ENCODE peak calls at places on chromosomes 6 and 20, in ten cellular contexts. One of them, this sample, is unnamed.

GRCh38 chr6:7150381-7151064 is 42.8 kb downstream of the RREB1 start:
- DNase-seq in psoas muscle: no peak
- DNase-seq in glomerular endothelial cell: no peak
- DNase-seq in astrocyte of the spinal cord: no peak
- DNase-seq in Calu3: no peak
- DNase-seq in CD14-positive monocyte: no peak
- DNase-seq in astrocyte of the hippocampus: no peak
- DNase-seq in A549: no peak
- DNase-seq in HTR-8/SVneo: no peak
- DNase-seq in Karpas-422: no peak
- DNase-seq in this sample: no peak

GRCh38 chr20:10316582-10316981 is 98.0 kb downstream of the SNAP25 start:
- DNase-seq in astrocyte of the hippocampus: no peak
- DNase-seq in psoas muscle: no peak
- DNase-seq in Calu3: peak; percentile 3
- DNase-seq in HTR-8/SVneo: no peak
- DNase-seq in CD14-positive monocyte: no peak
- DNase-seq in astrocyte of the spinal cord: no peak
- DNase-seq in glomerular endothelial cell: no peak
- DNase-seq in Karpas-422: peak; percentile 67
- DNase-seq in A549: no peak
- DNase-seq in this sample: peak; percentile 7

GRCh38 chr6:136494710-136495109 is 55.5 kb downstream of the MAP7 start:
- DNase-seq in astrocyte of the hippocampus: no peak
- DNase-seq in psoas muscle: no peak
- DNase-seq in CD14-positive monocyte: no peak
- DNase-seq in Calu3: no peak
- DNase-seq in glomerular endothelial cell: no peak
- DNase-seq in A549: no peak
- DNase-seq in astrocyte of the spinal cord: no peak
- DNase-seq in Karpas-422: no peak
- DNase-seq in HTR-8/SVneo: no peak
- DNase-seq in this sample: no peak

GRCh38 chr6:145055567-145055966 is 679.8 kb downstream of the EPM2A start:
- DNase-seq in astrocyte of the hippocampus: no peak
- DNase-seq in glomerular endothelial cell: no peak
- DNase-seq in astrocyte of the spinal cord: no peak
- DNase-seq in Calu3: no peak
- DNase-seq in A549: no peak
- DNase-seq in Karpas-422: no peak
- DNase-seq in CD14-positive monocyte: no peak
- DNase-seq in HTR-8/SVneo: no peak
- DNase-seq in psoas muscle: no peak
- DNase-seq in this sample: no peak

GRCh38 chr20:10986586-10986985 is 312.8 kb upstream of the JAG1 start:
- DNase-seq in CD14-positive monocyte: no peak
- DNase-seq in psoas muscle: no peak
- DNase-seq in Calu3: no peak
- DNase-seq in astrocyte of the spinal cord: peak; percentile 71
- DNase-seq in HTR-8/SVneo: no peak
- DNase-seq in astrocyte of the hippocampus: peak; percentile 38
- DNase-seq in glomerular endothelial cell: no peak
- DNase-seq in A549: no peak
- DNase-seq in Karpas-422: no peak
- DNase-seq in this sample: no peak

GRCh38 chr6:111667921-111668320 is 62.2 kb upstream of the TRAF3IP2 start:
- DNase-seq in glomerular endothelial cell: no peak
- DNase-seq in psoas muscle: peak; percentile 80
- DNase-seq in Calu3: no peak
- DNase-seq in astrocyte of the hippocampus: no peak
- DNase-seq in CD14-positive monocyte: no peak
- DNase-seq in Karpas-422: no peak
- DNase-seq in astrocyte of the spinal cord: no peak
- DNase-seq in A549: no peak
- DNase-seq in HTR-8/SVneo: no peak
- DNase-seq in this sample: no peak

GRCh38 chr6:2876210-2877056 is 26.7 kb downstream of the SERPINB9 start:
- DNase-seq in Karpas-422: peak; percentile 52
- DNase-seq in psoas muscle: peak; percentile 83
- DNase-seq in CD14-positive monocyte: no peak
- DNase-seq in glomerular endothelial cell: peak; percentile 94
- DNase-seq in HTR-8/SVneo: peak; percentile 87
- DNase-seq in astrocyte of the hippocampus: peak; percentile 83
- DNase-seq in astrocyte of the spinal cord: peak; percentile 92
- DNase-seq in A549: peak; percentile 74
- DNase-seq in Calu3: peak; percentile 58
- DNase-seq in this sample: no peak

GRCh38 chr6:73200735-73201134 is 24.6 kb downstream of the KHDC1L start:
- DNase-seq in astrocyte of the hippocampus: no peak
- DNase-seq in A549: no peak
- DNase-seq in Karpas-422: no peak
- DNase-seq in CD14-positive monocyte: no peak
- DNase-seq in astrocyte of the spinal cord: no peak
- DNase-seq in psoas muscle: no peak
- DNase-seq in glomerular endothelial cell: no peak
- DNase-seq in HTR-8/SVneo: peak; percentile 39
- DNase-seq in Calu3: no peak
- DNase-seq in this sample: no peak

GRCh38 chr6:11595903-11596302 is 58.4 kb downstream of the TMEM170B start:
- DNase-seq in astrocyte of the hippocampus: peak; percentile 35
- DNase-seq in glomerular endothelial cell: no peak
- DNase-seq in psoas muscle: no peak
- DNase-seq in Karpas-422: peak; percentile 56
- DNase-seq in HTR-8/SVneo: no peak
- DNase-seq in CD14-positive monocyte: no peak
- DNase-seq in Calu3: no peak
- DNase-seq in A549: no peak
- DNase-seq in astrocyte of the spinal cord: peak; percentile 31
- DNase-seq in this sample: no peak

GRCh38 chr6:7050911-7051779 is 56.6 kb upstream of the RREB1 start:
- DNase-seq in astrocyte of the hippocampus: peak; percentile 56
- DNase-seq in A549: no peak
- DNase-seq in astrocyte of the spinal cord: peak; percentile 84
- DNase-seq in Calu3: peak; percentile 63
- DNase-seq in psoas muscle: peak; percentile 76
- DNase-seq in CD14-positive monocyte: peak; percentile 67
- DNase-seq in Karpas-422: no peak
- DNase-seq in glomerular endothelial cell: no peak
- DNase-seq in HTR-8/SVneo: peak; percentile 23
- DNase-seq in this sample: no peak

GRCh38 chr6:129903082-129903481 is 42.0 kb upstream of the TMEM244 start:
- DNase-seq in HTR-8/SVneo: no peak
- DNase-seq in CD14-positive monocyte: no peak
- DNase-seq in Karpas-422: no peak
- DNase-seq in astrocyte of the hippocampus: no peak
- DNase-seq in glomerular endothelial cell: no peak
- DNase-seq in psoas muscle: no peak
- DNase-seq in Calu3: no peak
- DNase-seq in astrocyte of the spinal cord: peak; percentile 26
- DNase-seq in A549: no peak
- DNase-seq in this sample: no peak

GRCh38 chr6:141877275-141877983 is 255.3 kb upstream of the GJE1 start:
- DNase-seq in A549: no peak
- DNase-seq in astrocyte of the spinal cord: no peak
- DNase-seq in HTR-8/SVneo: no peak
- DNase-seq in Calu3: no peak
- DNase-seq in astrocyte of the hippocampus: no peak
- DNase-seq in psoas muscle: no peak
- DNase-seq in CD14-positive monocyte: no peak
- DNase-seq in Karpas-422: no peak
- DNase-seq in glomerular endothelial cell: no peak
- DNase-seq in this sample: no peak

GRCh38 chr6:39191236-39191930 is 37.9 kb downstream of the KCNK5 start:
- DNase-seq in astrocyte of the spinal cord: no peak
- DNase-seq in astrocyte of the hippocampus: no peak
- DNase-seq in glomerular endothelial cell: no peak
- DNase-seq in A549: no peak
- DNase-seq in psoas muscle: no peak
- DNase-seq in HTR-8/SVneo: no peak
- DNase-seq in CD14-positive monocyte: no peak
- DNase-seq in Karpas-422: no peak
- DNase-seq in Calu3: no peak
- DNase-seq in this sample: no peak

GRCh38 chr6:20952605-20953004 is 418.3 kb downstream of the CDKAL1 start:
- DNase-seq in psoas muscle: no peak
- DNase-seq in A549: no peak
- DNase-seq in HTR-8/SVneo: peak; percentile 45
- DNase-seq in astrocyte of the hippocampus: peak; percentile 76
- DNase-seq in astrocyte of the spinal cord: peak; percentile 77
- DNase-seq in CD14-positive monocyte: no peak
- DNase-seq in Calu3: no peak
- DNase-seq in glomerular endothelial cell: peak; percentile 64
- DNase-seq in Karpas-422: no peak
- DNase-seq in this sample: no peak

GRCh38 chr20:54549523-54550326 is 74.3 kb downstream of the DOK5 start:
- DNase-seq in psoas muscle: no peak
- DNase-seq in HTR-8/SVneo: no peak
- DNase-seq in Karpas-422: no peak
- DNase-seq in glomerular endothelial cell: no peak
- DNase-seq in astrocyte of the spinal cord: no peak
- DNase-seq in Calu3: no peak
- DNase-seq in astrocyte of the hippocampus: peak; percentile 45
- DNase-seq in CD14-positive monocyte: no peak
- DNase-seq in A549: no peak
- DNase-seq in this sample: no peak

GRCh38 chr20:10699506-10699905 is 25.7 kb upstream of the JAG1 start:
- DNase-seq in Karpas-422: no peak
- DNase-seq in psoas muscle: no peak
- DNase-seq in glomerular endothelial cell: no peak
- DNase-seq in A549: no peak
- DNase-seq in astrocyte of the spinal cord: no peak
- DNase-seq in CD14-positive monocyte: no peak
- DNase-seq in Calu3: no peak
- DNase-seq in astrocyte of the hippocampus: no peak
- DNase-seq in HTR-8/SVneo: no peak
- DNase-seq in this sample: no peak

GRCh38 chr6:155521719-155522118 is 66.1 kb upstream of the NOX3 start:
- DNase-seq in A549: no peak
- DNase-seq in astrocyte of the hippocampus: no peak
- DNase-seq in Calu3: no peak
- DNase-seq in astrocyte of the spinal cord: no peak
- DNase-seq in glomerular endothelial cell: no peak
- DNase-seq in CD14-positive monocyte: no peak
- DNase-seq in psoas muscle: no peak
- DNase-seq in Karpas-422: no peak
- DNase-seq in HTR-8/SVneo: no peak
- DNase-seq in this sample: no peak

GRCh38 chr6:28349892-28350737 is at the start of gene ZKSCAN3:
- DNase-seq in glomerular endothelial cell: no peak
- DNase-seq in HTR-8/SVneo: peak; percentile 71
- DNase-seq in astrocyte of the hippocampus: peak; percentile 89
- DNase-seq in CD14-positive monocyte: peak; percentile 73
- DNase-seq in Karpas-422: peak; percentile 94
- DNase-seq in astrocyte of the spinal cord: peak; percentile 81
- DNase-seq in Calu3: peak; percentile 84
- DNase-seq in A549: peak; percentile 70
- DNase-seq in psoas muscle: peak; percentile 88
- DNase-seq in this sample: no peak

GRCh38 chr6:89494131-89494793 is 61.3 kb downstream of the ANKRD6 start:
- DNase-seq in psoas muscle: no peak
- DNase-seq in astrocyte of the hippocampus: no peak
- DNase-seq in CD14-positive monocyte: no peak
- DNase-seq in HTR-8/SVneo: no peak
- DNase-seq in Calu3: no peak
- DNase-seq in astrocyte of the spinal cord: no peak
- DNase-seq in Karpas-422: peak; percentile 85
- DNase-seq in A549: no peak
- DNase-seq in glomerular endothelial cell: no peak
- DNase-seq in this sample: no peak

GRCh38 chr6:148999501-148999900 is 252.7 kb downstream of the UST start:
- DNase-seq in astrocyte of the spinal cord: no peak
- DNase-seq in A549: no peak
- DNase-seq in psoas muscle: no peak
- DNase-seq in Karpas-422: no peak
- DNase-seq in astrocyte of the hippocampus: peak; percentile 20
- DNase-seq in glomerular endothelial cell: no peak
- DNase-seq in CD14-positive monocyte: no peak
- DNase-seq in Calu3: no peak
- DNase-seq in HTR-8/SVneo: no peak
- DNase-seq in this sample: no peak

GRCh38 chr6:29834564-29835436 is 7.2 kb downstream of the HLA-G start:
- DNase-seq in Calu3: peak; percentile 73
- DNase-seq in HTR-8/SVneo: no peak
- DNase-seq in astrocyte of the spinal cord: peak; percentile 3
- DNase-seq in Karpas-422: peak; percentile 70
- DNase-seq in astrocyte of the hippocampus: peak; percentile 23
- DNase-seq in CD14-positive monocyte: no peak
- DNase-seq in psoas muscle: peak; percentile 36
- DNase-seq in A549: no peak
- DNase-seq in glomerular endothelial cell: no peak
- DNase-seq in this sample: no peak

GRCh38 chr20:33601016-33601415 is 61.1 kb upstream of the C20orf144 start:
- DNase-seq in A549: no peak
- DNase-seq in glomerular endothelial cell: no peak
- DNase-seq in astrocyte of the hippocampus: no peak
- DNase-seq in Karpas-422: no peak
- DNase-seq in Calu3: no peak
- DNase-seq in CD14-positive monocyte: no peak
- DNase-seq in HTR-8/SVneo: no peak
- DNase-seq in psoas muscle: no peak
- DNase-seq in astrocyte of the spinal cord: no peak
- DNase-seq in this sample: no peak

GRCh38 chr20:19929749-19930148 is 87.4 kb upstream of the NAA20 start:
- DNase-seq in Karpas-422: no peak
- DNase-seq in psoas muscle: no peak
- DNase-seq in Calu3: no peak
- DNase-seq in astrocyte of the spinal cord: no peak
- DNase-seq in A549: no peak
- DNase-seq in astrocyte of the hippocampus: peak; percentile 36
- DNase-seq in glomerular endothelial cell: no peak
- DNase-seq in HTR-8/SVneo: no peak
- DNase-seq in CD14-positive monocyte: no peak
- DNase-seq in this sample: no peak

GRCh38 chr20:23086056-23086551 is at the start of gene CD93:
- DNase-seq in glomerular endothelial cell: no peak
- DNase-seq in astrocyte of the hippocampus: no peak
- DNase-seq in A549: no peak
- DNase-seq in Karpas-422: no peak
- DNase-seq in CD14-positive monocyte: peak; percentile 68
- DNase-seq in HTR-8/SVneo: no peak
- DNase-seq in psoas muscle: no peak
- DNase-seq in Calu3: no peak
- DNase-seq in astrocyte of the spinal cord: peak; percentile 41
- DNase-seq in this sample: no peak

GRCh38 chr6:106411034-106411433 is 50.5 kb downstream of the CRYBG1 start:
- DNase-seq in psoas muscle: no peak
- DNase-seq in glomerular endothelial cell: no peak
- DNase-seq in astrocyte of the hippocampus: no peak
- DNase-seq in CD14-positive monocyte: no peak
- DNase-seq in Karpas-422: no peak
- DNase-seq in HTR-8/SVneo: no peak
- DNase-seq in Calu3: no peak
- DNase-seq in astrocyte of the spinal cord: no peak
- DNase-seq in A549: no peak
- DNase-seq in this sample: no peak

GRCh38 chr6:165950316-165950715 is 217.3 kb downstream of the TBXT start:
- DNase-seq in psoas muscle: no peak
- DNase-seq in CD14-positive monocyte: no peak
- DNase-seq in glomerular endothelial cell: no peak
- DNase-seq in Calu3: no peak
- DNase-seq in astrocyte of the hippocampus: no peak
- DNase-seq in astrocyte of the spinal cord: no peak
- DNase-seq in HTR-8/SVneo: no peak
- DNase-seq in Karpas-422: no peak
- DNase-seq in A549: no peak
- DNase-seq in this sample: no peak

GRCh38 chr20:48919882-48920526 is 1.5 kb upstream of the ARFGEF2 start:
- DNase-seq in astrocyte of the hippocampus: no peak
- DNase-seq in psoas muscle: no peak
- DNase-seq in HTR-8/SVneo: no peak
- DNase-seq in CD14-positive monocyte: peak; percentile 86
- DNase-seq in astrocyte of the spinal cord: no peak
- DNase-seq in A549: no peak
- DNase-seq in glomerular endothelial cell: no peak
- DNase-seq in Calu3: no peak
- DNase-seq in Karpas-422: no peak
- DNase-seq in this sample: no peak

GRCh38 chr6:15505463-15505918 is 157.3 kb downstream of the DTNBP1 start:
- DNase-seq in astrocyte of the hippocampus: no peak
- DNase-seq in psoas muscle: peak; percentile 75
- DNase-seq in glomerular endothelial cell: no peak
- DNase-seq in A549: no peak
- DNase-seq in HTR-8/SVneo: no peak
- DNase-seq in Karpas-422: no peak
- DNase-seq in CD14-positive monocyte: no peak
- DNase-seq in Calu3: no peak
- DNase-seq in astrocyte of the spinal cord: no peak
- DNase-seq in this sample: no peak

This sample was measured in Panc1.